ENCODE peak calls at places on chromosomes 13 and 19, in seven cellular contexts. One of them, this sample, is unnamed.

GRCh38 chr19:704447-704741 is 4.3 kb upstream of the PALM start:
- DNase-seq in RWPE1: no peak
- DNase-seq in MM.1S: no peak
- DNase-seq in CD4-positive, alpha-beta memory T cell: no peak
- DNase-seq in CD4-positive, CD25-positive, alpha-beta regulatory T cell: no peak
- DNase-seq in psoas muscle: no peak
- DNase-seq in body of pancreas: no peak
- DNase-seq in this sample: no peak

GRCh38 chr19:35247526-35248309 is 1.1 kb upstream of the LSR start:
- DNase-seq in RWPE1: peak; percentile 89
- DNase-seq in MM.1S: peak; percentile 87
- DNase-seq in CD4-positive, alpha-beta memory T cell: peak; percentile 50
- DNase-seq in CD4-positive, CD25-positive, alpha-beta regulatory T cell: peak; percentile 49
- DNase-seq in psoas muscle: no peak
- DNase-seq in body of pancreas: peak; percentile 96
- DNase-seq in this sample: no peak

GRCh38 chr13:37023871-37024270 is 23.3 kb downstream of the EXOSC8 start:
- DNase-seq in RWPE1: peak; percentile 13
- DNase-seq in MM.1S: no peak
- DNase-seq in CD4-positive, alpha-beta memory T cell: no peak
- DNase-seq in CD4-positive, CD25-positive, alpha-beta regulatory T cell: no peak
- DNase-seq in psoas muscle: no peak
- DNase-seq in body of pancreas: no peak
- DNase-seq in this sample: no peak

GRCh38 chr13:29494520-29494919 is 101.0 kb downstream of the SLC7A1 start:
- DNase-seq in RWPE1: no peak
- DNase-seq in MM.1S: no peak
- DNase-seq in CD4-positive, alpha-beta memory T cell: no peak
- DNase-seq in CD4-positive, CD25-positive, alpha-beta regulatory T cell: no peak
- DNase-seq in psoas muscle: no peak
- DNase-seq in body of pancreas: no peak
- DNase-seq in this sample: no peak

GRCh38 chr13:37616131-37616530 is 17.6 kb upstream of the POSTN start:
- DNase-seq in RWPE1: no peak
- DNase-seq in MM.1S: no peak
- DNase-seq in CD4-positive, alpha-beta memory T cell: no peak
- DNase-seq in CD4-positive, CD25-positive, alpha-beta regulatory T cell: no peak
- DNase-seq in psoas muscle: no peak
- DNase-seq in body of pancreas: no peak
- DNase-seq in this sample: no peak

GRCh38 chr19:48964205-48965032 is 690 bp upstream of the FTL start:
- DNase-seq in RWPE1: no peak
- DNase-seq in MM.1S: no peak
- DNase-seq in CD4-positive, alpha-beta memory T cell: no peak
- DNase-seq in CD4-positive, CD25-positive, alpha-beta regulatory T cell: no peak
- DNase-seq in psoas muscle: no peak
- DNase-seq in body of pancreas: peak; percentile 43
- DNase-seq in this sample: no peak

GRCh38 chr19:29467824-29468401 is 57.9 kb upstream of the VSTM2B start:
- DNase-seq in RWPE1: peak; percentile 15
- DNase-seq in MM.1S: peak; percentile 43
- DNase-seq in CD4-positive, alpha-beta memory T cell: no peak
- DNase-seq in CD4-positive, CD25-positive, alpha-beta regulatory T cell: no peak
- DNase-seq in psoas muscle: no peak
- DNase-seq in body of pancreas: no peak
- DNase-seq in this sample: no peak

GRCh38 chr13:75123428-75123827 is 358.5 kb downstream of the TBC1D4 start:
- DNase-seq in RWPE1: no peak
- DNase-seq in MM.1S: no peak
- DNase-seq in CD4-positive, alpha-beta memory T cell: no peak
- DNase-seq in CD4-positive, CD25-positive, alpha-beta regulatory T cell: no peak
- DNase-seq in psoas muscle: no peak
- DNase-seq in body of pancreas: no peak
- DNase-seq in this sample: no peak

GRCh38 chr13:76225815-76226489 is 589.8 kb downstream of the LMO7 start:
- DNase-seq in RWPE1: no peak
- DNase-seq in MM.1S: no peak
- DNase-seq in CD4-positive, alpha-beta memory T cell: no peak
- DNase-seq in CD4-positive, CD25-positive, alpha-beta regulatory T cell: no peak
- DNase-seq in psoas muscle: peak; percentile 79
- DNase-seq in body of pancreas: peak; percentile 30
- DNase-seq in this sample: no peak

GRCh38 chr19:38669532-38669931 is 22.1 kb downstream of the ACTN4 start:
- DNase-seq in RWPE1: no peak
- DNase-seq in MM.1S: peak; percentile 31
- DNase-seq in CD4-positive, alpha-beta memory T cell: peak; percentile 48
- DNase-seq in CD4-positive, CD25-positive, alpha-beta regulatory T cell: no peak
- DNase-seq in psoas muscle: peak; percentile 45
- DNase-seq in body of pancreas: no peak
- DNase-seq in this sample: no peak

GRCh38 chr13:78239681-78240080 is 321.1 kb upstream of the EDNRB start:
- DNase-seq in RWPE1: no peak
- DNase-seq in MM.1S: no peak
- DNase-seq in CD4-positive, alpha-beta memory T cell: no peak
- DNase-seq in CD4-positive, CD25-positive, alpha-beta regulatory T cell: no peak
- DNase-seq in psoas muscle: no peak
- DNase-seq in body of pancreas: no peak
- DNase-seq in this sample: no peak

GRCh38 chr13:98022210-98022609 is 68.7 kb downstream of the IPO5 start:
- DNase-seq in RWPE1: no peak
- DNase-seq in MM.1S: no peak
- DNase-seq in CD4-positive, alpha-beta memory T cell: no peak
- DNase-seq in CD4-positive, CD25-positive, alpha-beta regulatory T cell: no peak
- DNase-seq in psoas muscle: no peak
- DNase-seq in body of pancreas: no peak
- DNase-seq in this sample: peak; percentile 1

GRCh38 chr19:12156254-12157058 is at the start of gene ZNF625:
- DNase-seq in RWPE1: peak; percentile 82
- DNase-seq in MM.1S: peak; percentile 47
- DNase-seq in CD4-positive, alpha-beta memory T cell: peak; percentile 6
- DNase-seq in CD4-positive, CD25-positive, alpha-beta regulatory T cell: no peak
- DNase-seq in psoas muscle: peak; percentile 81
- DNase-seq in body of pancreas: peak; percentile 91
- DNase-seq in this sample: peak; percentile 78

GRCh38 chr13:20566424-20566916 is 487 bp upstream of the IFT88 start:
- DNase-seq in RWPE1: peak; percentile 62
- DNase-seq in MM.1S: peak; percentile 32
- DNase-seq in CD4-positive, alpha-beta memory T cell: no peak
- DNase-seq in CD4-positive, CD25-positive, alpha-beta regulatory T cell: no peak
- DNase-seq in psoas muscle: no peak
- DNase-seq in body of pancreas: peak; percentile 55
- DNase-seq in this sample: peak; percentile 46

GRCh38 chr13:49791214-49791752 is 1.2 kb downstream of the KPNA3 start:
- DNase-seq in RWPE1: no peak
- DNase-seq in MM.1S: peak; percentile 54
- DNase-seq in CD4-positive, alpha-beta memory T cell: peak; percentile 12
- DNase-seq in CD4-positive, CD25-positive, alpha-beta regulatory T cell: no peak
- DNase-seq in psoas muscle: no peak
- DNase-seq in body of pancreas: peak; percentile 55
- DNase-seq in this sample: no peak

GRCh38 chr13:61316647-61317046 is 99.0 kb downstream of the PCDH20 start:
- DNase-seq in RWPE1: no peak
- DNase-seq in MM.1S: no peak
- DNase-seq in CD4-positive, alpha-beta memory T cell: no peak
- DNase-seq in CD4-positive, CD25-positive, alpha-beta regulatory T cell: no peak
- DNase-seq in psoas muscle: no peak
- DNase-seq in body of pancreas: no peak
- DNase-seq in this sample: no peak

GRCh38 chr19:27635401-27635800 is 1577.5 kb downstream of the UQCRFS1 start:
- DNase-seq in RWPE1: no peak
- DNase-seq in MM.1S: no peak
- DNase-seq in CD4-positive, alpha-beta memory T cell: no peak
- DNase-seq in CD4-positive, CD25-positive, alpha-beta regulatory T cell: no peak
- DNase-seq in psoas muscle: no peak
- DNase-seq in body of pancreas: no peak
- DNase-seq in this sample: no peak

GRCh38 chr13:99256709-99257108 is 1.5 kb downstream of the GPR18 start:
- DNase-seq in RWPE1: no peak
- DNase-seq in MM.1S: no peak
- DNase-seq in CD4-positive, alpha-beta memory T cell: no peak
- DNase-seq in CD4-positive, CD25-positive, alpha-beta regulatory T cell: no peak
- DNase-seq in psoas muscle: no peak
- DNase-seq in body of pancreas: no peak
- DNase-seq in this sample: no peak

GRCh38 chr13:110576736-110577476 is 15.4 kb upstream of the RAB20 start:
- DNase-seq in RWPE1: no peak
- DNase-seq in MM.1S: no peak
- DNase-seq in CD4-positive, alpha-beta memory T cell: no peak
- DNase-seq in CD4-positive, CD25-positive, alpha-beta regulatory T cell: no peak
- DNase-seq in psoas muscle: no peak
- DNase-seq in body of pancreas: peak; percentile 77
- DNase-seq in this sample: no peak

GRCh38 chr19:8459520-8460260 is 14.9 kb downstream of the HNRNPM start:
- DNase-seq in RWPE1: peak; percentile 30
- DNase-seq in MM.1S: no peak
- DNase-seq in CD4-positive, alpha-beta memory T cell: no peak
- DNase-seq in CD4-positive, CD25-positive, alpha-beta regulatory T cell: no peak
- DNase-seq in psoas muscle: no peak
- DNase-seq in body of pancreas: no peak
- DNase-seq in this sample: no peak

GRCh38 chr19:46727036-46727501 is 10.2 kb upstream of the PRKD2 start:
- DNase-seq in RWPE1: no peak
- DNase-seq in MM.1S: no peak
- DNase-seq in CD4-positive, alpha-beta memory T cell: no peak
- DNase-seq in CD4-positive, CD25-positive, alpha-beta regulatory T cell: no peak
- DNase-seq in psoas muscle: peak; percentile 44
- DNase-seq in body of pancreas: no peak
- DNase-seq in this sample: no peak

GRCh38 chr19:55086730-55087541 is 11.3 kb downstream of the EPS8L1 start:
- DNase-seq in RWPE1: peak; percentile 74
- DNase-seq in MM.1S: no peak
- DNase-seq in CD4-positive, alpha-beta memory T cell: no peak
- DNase-seq in CD4-positive, CD25-positive, alpha-beta regulatory T cell: peak; percentile 54
- DNase-seq in psoas muscle: peak; percentile 96
- DNase-seq in body of pancreas: peak; percentile 81
- DNase-seq in this sample: peak; percentile 89

GRCh38 chr13:60974296-60974695 is 441.4 kb downstream of the PCDH20 start:
- DNase-seq in RWPE1: no peak
- DNase-seq in MM.1S: no peak
- DNase-seq in CD4-positive, alpha-beta memory T cell: no peak
- DNase-seq in CD4-positive, CD25-positive, alpha-beta regulatory T cell: no peak
- DNase-seq in psoas muscle: no peak
- DNase-seq in body of pancreas: no peak
- DNase-seq in this sample: no peak

GRCh38 chr19:11963566-11964355 is 1.1 kb upstream of the ZNF763 start:
- DNase-seq in RWPE1: peak; percentile 35
- DNase-seq in MM.1S: peak; percentile 68
- DNase-seq in CD4-positive, alpha-beta memory T cell: peak; percentile 68
- DNase-seq in CD4-positive, CD25-positive, alpha-beta regulatory T cell: peak; percentile 52
- DNase-seq in psoas muscle: peak; percentile 91
- DNase-seq in body of pancreas: peak; percentile 71
- DNase-seq in this sample: peak; percentile 73

GRCh38 chr19:5824791-5825577 is 14.5 kb downstream of the FUT6 start:
- DNase-seq in RWPE1: no peak
- DNase-seq in MM.1S: no peak
- DNase-seq in CD4-positive, alpha-beta memory T cell: no peak
- DNase-seq in CD4-positive, CD25-positive, alpha-beta regulatory T cell: no peak
- DNase-seq in psoas muscle: no peak
- DNase-seq in body of pancreas: no peak
- DNase-seq in this sample: no peak

DNA sequence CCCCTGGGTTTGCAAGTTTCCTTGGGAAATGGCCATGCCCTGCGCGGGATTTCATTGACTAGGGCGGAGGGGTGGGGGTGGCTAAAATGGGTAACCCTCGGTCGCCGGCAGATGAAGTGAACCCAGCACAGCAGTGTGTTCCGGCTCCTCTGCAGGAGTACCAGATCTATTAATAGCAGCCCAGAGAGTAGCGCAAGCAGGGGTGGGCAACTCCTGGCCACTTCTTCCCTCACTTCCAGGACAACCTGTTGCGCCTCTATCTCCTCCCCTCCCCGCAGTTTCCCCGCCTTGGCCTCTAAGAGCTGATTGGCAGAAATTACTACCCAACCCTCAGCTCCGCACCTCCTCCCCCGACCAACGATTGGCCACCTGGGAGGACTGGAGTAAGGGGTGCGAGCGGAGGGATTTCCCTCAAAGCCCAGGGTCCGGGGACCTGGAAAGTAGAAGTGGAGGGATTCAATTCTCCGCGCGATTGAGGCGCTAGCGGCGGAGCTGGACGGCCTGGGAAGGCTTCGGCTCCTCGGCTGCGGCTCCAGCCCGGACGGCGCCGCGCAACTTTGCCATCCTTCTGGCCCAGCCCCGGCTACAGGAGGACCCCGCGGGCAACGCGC is at the start of gene FREM2:
- DNase-seq in RWPE1: peak; percentile 53
- DNase-seq in MM.1S: peak; percentile 68
- DNase-seq in CD4-positive, alpha-beta memory T cell: no peak
- DNase-seq in CD4-positive, CD25-positive, alpha-beta regulatory T cell: no peak
- DNase-seq in psoas muscle: peak; percentile 66
- DNase-seq in body of pancreas: peak; percentile 80
- DNase-seq in this sample: peak; percentile 32
- H3K27ac ChIP-seq in RWPE1: no peak within 1 kb of the TSS
- H3K27ac ChIP-seq in MM.1S: no peak within 1 kb of the TSS
- H3K27ac ChIP-seq in CD4-positive, alpha-beta memory T cell: no peak within 1 kb of the TSS
- H3K27ac ChIP-seq in CD4-positive, CD25-positive, alpha-beta regulatory T cell: no peak within 1 kb of the TSS
- H3K27ac ChIP-seq in psoas muscle: peak within 1 kb of the TSS; percentile 63
- H3K27ac ChIP-seq in body of pancreas: peak within 1 kb of the TSS; percentile 24
- H3K27ac ChIP-seq in this sample: no peak within 1 kb of the TSS

GRCh38 chr13:64054306-64054705 is 2638.7 kb upstream of the PCDH20 start:
- DNase-seq in RWPE1: no peak
- DNase-seq in MM.1S: no peak
- DNase-seq in CD4-positive, alpha-beta memory T cell: no peak
- DNase-seq in CD4-positive, CD25-positive, alpha-beta regulatory T cell: no peak
- DNase-seq in psoas muscle: no peak
- DNase-seq in body of pancreas: no peak
- DNase-seq in this sample: no peak
- H3K27ac ChIP-seq in RWPE1: no peak overlapping the region
- H3K27ac ChIP-seq in MM.1S: no peak overlapping the region
- H3K27ac ChIP-seq in CD4-positive, alpha-beta memory T cell: no peak overlapping the region
- H3K27ac ChIP-seq in CD4-positive, CD25-positive, alpha-beta regulatory T cell: no peak overlapping the region
- H3K27ac ChIP-seq in psoas muscle: no peak overlapping the region
- H3K27ac ChIP-seq in body of pancreas: no peak overlapping the region
- H3K27ac ChIP-seq in this sample: no peak overlapping the region

GRCh38 chr19:41811981-41812380 is 15.6 kb downstream of the CEACAM3 start:
- DNase-seq in RWPE1: no peak
- DNase-seq in MM.1S: no peak
- DNase-seq in CD4-positive, alpha-beta memory T cell: no peak
- DNase-seq in CD4-positive, CD25-positive, alpha-beta regulatory T cell: no peak
- DNase-seq in psoas muscle: no peak
- DNase-seq in body of pancreas: no peak
- DNase-seq in this sample: no peak
- H3K27ac ChIP-seq in RWPE1: no peak overlapping the region
- H3K27ac ChIP-seq in MM.1S: no peak overlapping the region
- H3K27ac ChIP-seq in CD4-positive, alpha-beta memory T cell: no peak overlapping the region
- H3K27ac ChIP-seq in CD4-positive, CD25-positive, alpha-beta regulatory T cell: no peak overlapping the region
- H3K27ac ChIP-seq in psoas muscle: no peak overlapping the region
- H3K27ac ChIP-seq in body of pancreas: no peak overlapping the region
- H3K27ac ChIP-seq in this sample: no peak overlapping the region

GRCh38 chr13:68439821-68440220 is 1209.7 kb upstream of the PCDH9 start:
- DNase-seq in RWPE1: peak; percentile 22
- DNase-seq in MM.1S: no peak
- DNase-seq in CD4-positive, alpha-beta memory T cell: no peak
- DNase-seq in CD4-positive, CD25-positive, alpha-beta regulatory T cell: no peak
- DNase-seq in psoas muscle: no peak
- DNase-seq in body of pancreas: no peak
- DNase-seq in this sample: no peak
- H3K27ac ChIP-seq in RWPE1: no peak overlapping the region
- H3K27ac ChIP-seq in MM.1S: no peak overlapping the region
- H3K27ac ChIP-seq in CD4-positive, alpha-beta memory T cell: no peak overlapping the region
- H3K27ac ChIP-seq in CD4-positive, CD25-positive, alpha-beta regulatory T cell: no peak overlapping the region
- H3K27ac ChIP-seq in psoas muscle: no peak overlapping the region
- H3K27ac ChIP-seq in body of pancreas: no peak overlapping the region
- H3K27ac ChIP-seq in this sample: no peak overlapping the region

GRCh38 chr13:106095406-106095805 is 440.1 kb downstream of the EFNB2 start:
- DNase-seq in RWPE1: no peak
- DNase-seq in MM.1S: no peak
- DNase-seq in CD4-positive, alpha-beta memory T cell: no peak
- DNase-seq in CD4-positive, CD25-positive, alpha-beta regulatory T cell: no peak
- DNase-seq in psoas muscle: no peak
- DNase-seq in body of pancreas: no peak
- DNase-seq in this sample: no peak
- H3K27ac ChIP-seq in RWPE1: no peak overlapping the region
- H3K27ac ChIP-seq in MM.1S: no peak overlapping the region
- H3K27ac ChIP-seq in CD4-positive, alpha-beta memory T cell: no peak overlapping the region
- H3K27ac ChIP-seq in CD4-positive, CD25-positive, alpha-beta regulatory T cell: no peak overlapping the region
- H3K27ac ChIP-seq in psoas muscle: no peak overlapping the region
- H3K27ac ChIP-seq in body of pancreas: no peak overlapping the region
- H3K27ac ChIP-seq in this sample: no peak overlapping the region